ENCODE peak calls at places on chromosomes 13 and 19, in six cellular contexts. O is heart left ventricle, U is uterus, S is suprapubic skin, K is GM12878, C is transverse colon. A is an unnamed sample. For H3K4me1, the result is how much of the 10 kb centered on the place peaks cover.

GRCh38 chr13:66581691-66582090 is 648.4 kb downstream of the PCDH9 start:
- DNase-seq in C (no peak), K (no peak), S (no peak), U (no peak), O (no peak), A (no peak)

GRCh38 chr19:964761-965694 is 19.1 kb upstream of the WDR18 start:
- DNase-seq in S (no peak), U (no peak), O (no peak), C (no peak), K (no peak), A (no peak)

GRCh38 chr19:37869766-37870340 is 36.5 kb downstream of the WDR87 start:
- DNase-seq in C (no peak), S (no peak), K (no peak), U (no peak), O (no peak), A (no peak)

GRCh38 chr19:14073925-14074838 is 1.6 kb downstream of the MISP3 start:
- DNase-seq in C (peak), O (peak), K (no peak), U (no peak), S (no peak), A (peak)

GRCh38 chr19:29390742-29391141 is 135.1 kb upstream of the VSTM2B start:
- DNase-seq in K (no peak), C (no peak), O (no peak), U (no peak), S (no peak), A (no peak)

GRCh38 chr19:3979289-3979673 is 6.0 kb downstream of the EEF2 start:
- DNase-seq in U (no peak), O (peak), K (no peak), C (no peak), S (peak), A (no peak)

GRCh38 chr19:38727868-38728660 is 16.2 kb downstream of the CAPN12 start:
- DNase-seq in C (no peak), U (peak), S (no peak), K (no peak), O (peak), A (peak)

GRCh38 chr13:92175330-92175729 is 776.9 kb downstream of the GPC5 start:
- DNase-seq in O (no peak), C (no peak), U (no peak), S (no peak), K (no peak), A (peak)

GRCh38 chr13:99659234-99659633 is 158.0 kb downstream of the TM9SF2 start:
- DNase-seq in O (no peak), U (no peak), K (no peak), S (no peak), C (no peak), A (no peak)

GRCh38 chr13:42305503-42305902 is 33.6 kb downstream of the AKAP11 start:
- DNase-seq in S (no peak), U (no peak), O (no peak), C (no peak), K (no peak), A (no peak)

GRCh38 chr19:4971424-4971793 is 2.5 kb downstream of the KDM4B start:
- DNase-seq in C (peak), U (no peak), K (no peak), S (peak), O (no peak), A (peak)

GRCh38 chr13:46022476-46022875 is 30.1 kb downstream of the ZC3H13 start:
- DNase-seq in O (no peak), U (no peak), C (no peak), K (no peak), S (no peak), A (no peak)

GRCh38 chr13:109479534-109479933 is 306.8 kb downstream of the IRS2 start:
- DNase-seq in O (no peak), K (no peak), S (no peak), U (no peak), C (no peak), A (no peak)

GRCh38 chr13:106376411-106377112 is 158.9 kb downstream of the EFNB2 start:
- DNase-seq in O (no peak), U (peak), C (no peak), K (no peak), S (no peak), A (no peak)

GRCh38 chr13:66503890-66504289 is 726.2 kb downstream of the PCDH9 start:
- DNase-seq in S (no peak), K (no peak), U (no peak), C (no peak), O (no peak), A (no peak)

GRCh38 chr19:31258211-31259052 is 90.8 kb downstream of the TSHZ3 start:
- DNase-seq in O (no peak), K (no peak), C (no peak), S (no peak), U (no peak), A (no peak)

GRCh38 chr19:13425151-13425550 is 81.1 kb downstream of the CACNA1A start:
- DNase-seq in C (no peak), O (no peak), S (no peak), U (no peak), K (no peak), A (no peak)

GRCh38 chr19:58544591-58545285 is 874 bp downstream of the TRIM28 start:
- DNase-seq in O (peak), S (peak), U (peak), C (no peak), K (no peak), A (no peak)

GRCh38 chr13:113489549-113490495 is 689 bp downstream of the DCUN1D2 start:
- DNase-seq in C (peak), U (peak), K (no peak), S (peak), O (no peak), A (no peak)

GRCh38 chr13:27997904-27998522 is 9.5 kb upstream of the URAD start:
- DNase-seq in C (peak), U (no peak), K (no peak), O (peak), S (no peak), A (peak)

GRCh38 chr13:86757236-86757978 is 913.8 kb upstream of the SLITRK5 start:
- DNase-seq in K (no peak), O (no peak), C (no peak), U (no peak), S (no peak), A (no peak)

GRCh38 chr19:51467864-51468544 is 9.8 kb upstream of the SIGLEC8 start:
- DNase-seq in K (no peak), S (no peak), O (no peak), U (no peak), C (no peak), A (no peak)

GRCh38 chr13:111394211-111394922 is 73.9 kb downstream of the TEX29 start:
- DNase-seq in S (no peak), K (no peak), O (peak), C (no peak), U (no peak), A (no peak)

GRCh38 chr13:74301200-74302063 is 167.2 kb upstream of the KLF12 start:
- DNase-seq in C (no peak), O (no peak), U (no peak), K (no peak), S (no peak), A (no peak)

GRCh38 chr13:60765700-60766411 is 368.8 kb downstream of the TDRD3 start:
- DNase-seq in O (no peak), K (no peak), U (no peak), S (no peak), C (no peak), A (no peak)

GRCh38 chr19:17872251-17873001 is 681 bp downstream of the SLC5A5 start:
- DNase-seq in C (no peak), U (no peak), O (no peak), K (no peak), S (no peak), A (no peak)

GRCh38 chr13:18628428-18628827 is 553.2 kb downstream of the TUBA3C start:
- DNase-seq in K (no peak), C (no peak), S (no peak), U (no peak), O (no peak), A (peak)

GRCh38 chr19:4657262-4657661 is 12.9 kb downstream of the MYDGF start:
- DNase-seq in U (no peak), O (no peak), C (no peak), K (no peak), S (no peak), A (no peak)

GRCh38 chr13:114248011-114248410 is 13.3 kb downstream of the CDC16 start:
- DNase-seq in O (no peak), C (no peak), S (no peak), K (no peak), U (no peak), A (no peak)

GRCh38 chr19:14375582-14376291 is 5.5 kb upstream of the ADGRE5 start:
- DNase-seq in U (peak), K (no peak), C (no peak), O (peak), S (no peak), A (no peak)

GRCh38 chr19:33226550-33227241 is 1.0 kb upstream of the SLC7A10 start:
- DNase-seq in U (no peak), O (no peak), C (peak), S (no peak), K (no peak), A (no peak)

GRCh38 chr19:29855087-29855486 is 43.3 kb downstream of the CCNE1 start:
- DNase-seq in C (no peak), K (no peak), S (no peak), U (no peak), O (no peak), A (no peak)

GRCh38 chr19:9751449-9751848 is 17.1 kb downstream of the ZNF846 start:
- DNase-seq in O (no peak), C (no peak), K (no peak), S (no peak), U (no peak), A (no peak)

GRCh38 chr13:94641432-94641941 is 39.8 kb downstream of the GPR180 start:
- DNase-seq in K (no peak), O (no peak), U (no peak), C (no peak), S (no peak), A (no peak)

GRCh38 chr13:20151016-20151415 is 9.8 kb downstream of the GJA3 start:
- DNase-seq in U (no peak), K (no peak), O (no peak), S (no peak), C (no peak), A (no peak)

GRCh38 chr19:16327911-16328823 is 3.5 kb downstream of the KLF2 start:
- DNase-seq in K (no peak), U (peak), S (peak), O (peak), C (peak), A (peak)

GRCh38 chr13:59701261-59701660 is 462.5 kb downstream of the DIAPH3 start:
- DNase-seq in O (no peak), K (no peak), S (no peak), U (no peak), C (no peak), A (no peak)

GRCh38 chr13:79688741-79689140 is 207.8 kb downstream of the NDFIP2 start:
- DNase-seq in S (no peak), O (no peak), C (no peak), U (no peak), K (no peak), A (no peak)

GRCh38 chr19:7903244-7904073 is at the start of gene MAP2K7:
- DNase-seq in S (peak), K (peak), O (peak), C (peak), U (peak), A (peak)
- TF ChIP-seq POLR2A in S (peak), K (peak), O (peak), C (peak), U (peak), A (peak)

GRCh38 chr19:54208784-54209057 is 8.1 kb downstream of the RPS9 start:
- DNase-seq in S (no peak), U (no peak), K (no peak), O (no peak), C (no peak), A (peak)

GRCh38 chr19:54209058-54209747 is 8.5 kb downstream of the RPS9 start:
- DNase-seq in U (no peak), K (no peak), S (no peak), O (no peak), C (no peak), A (peak)

GRCh38 chr19:54206831-54207177 is 6.1 kb downstream of the RPS9 start:
- DNase-seq in K (no peak), O (no peak), U (no peak), C (no peak), S (no peak), A (no peak)

GRCh38 chr19:54209748-54210494 is 9.3 kb downstream of the RPS9 start:
- DNase-seq in K (no peak), O (peak), C (peak), U (peak), S (peak), A (peak)

DNA sequence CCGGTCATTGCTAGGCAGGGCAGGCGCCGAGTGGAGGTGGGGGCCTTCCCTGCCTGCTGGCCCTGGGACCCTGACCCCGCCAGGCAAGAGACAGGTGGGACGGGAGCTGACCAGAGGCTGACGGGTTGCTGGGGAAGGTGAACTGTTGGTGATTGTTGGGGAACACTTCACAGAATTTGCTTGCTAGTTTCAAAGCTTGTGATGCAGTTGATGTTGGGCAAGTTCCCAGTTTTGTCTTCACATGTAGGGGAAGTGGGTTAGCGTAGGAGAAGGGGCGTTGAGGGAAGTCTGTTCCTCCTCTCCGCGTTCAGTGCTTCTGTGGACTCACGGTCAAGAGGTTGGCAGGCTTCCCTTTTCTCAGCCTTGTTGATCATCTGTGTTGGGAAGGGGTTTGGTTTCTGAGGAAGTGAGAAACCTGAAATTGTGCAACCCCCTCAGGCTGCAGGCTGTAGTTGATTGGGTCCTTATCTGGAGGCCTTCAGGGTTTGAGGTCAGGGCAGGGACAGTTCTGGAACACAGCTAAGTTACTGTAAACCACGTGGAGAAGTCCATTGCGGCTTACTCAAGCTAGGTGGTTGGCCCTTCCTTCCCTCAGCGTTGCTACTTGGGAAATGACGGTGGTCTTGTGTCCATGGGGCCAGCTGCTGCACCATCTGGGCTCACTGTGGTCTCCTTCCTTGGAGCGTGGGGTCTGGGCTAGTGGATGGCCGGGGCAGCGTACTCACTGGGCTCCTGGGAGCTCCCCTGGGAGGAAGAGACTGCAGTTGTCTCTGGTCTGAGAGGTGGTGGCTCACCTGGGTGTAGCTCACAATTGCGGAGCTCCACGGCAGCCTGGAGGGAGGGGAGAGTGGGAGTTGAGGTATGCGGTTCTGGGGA is 7.5 kb downstream of the RPS9 start:
- DNase-seq in S (peak), U (peak), C (peak), K (peak), O (peak), A (peak)
- H3K27ac ChIP-seq in S (peak), U (no peak), C (peak), K (peak), O (peak), A (peak)

GRCh38 chr13:36362251-36362650 is 16.1 kb upstream of the SPART start:
- DNase-seq in K (no peak), O (no peak), S (no peak), C (no peak), U (no peak), A (no peak)
- H3K4me1 ChIP-seq in K (under half), O (under half), S (under half), C (under half), U (under half), A (under half)

GRCh38 chr19:45323671-45324081 is 1.0 kb upstream of the CKM start:
- DNase-seq in C (peak), K (no peak), O (peak), U (no peak), S (no peak), A (no peak)
- TF ChIP-seq POLR2A in C (no peak), K (no peak), O (peak), U (no peak), S (no peak), A (no peak)

GRCh38 chr19:46320559-46320958 is 23.7 kb downstream of the HIF3A start:
- DNase-seq in K (no peak), U (no peak), C (no peak), O (no peak), S (no peak), A (no peak)
- H3K27ac ChIP-seq in K (no peak), U (no peak), C (no peak), O (no peak), S (no peak), A (no peak)

A was measured in body of pancreas.